ENCODE peak calls at places on chromosomes 5 and 9, in four cellular contexts. P is stimulated activated CD4-positive, alpha-beta T cell treated with anti-CD3 and anti-CD28 coated beads, Interleukin-1b, Interleukin-23, amount 100 ng/mL, for 4 hours; O is heart right ventricle; A is H7. I is an unnamed sample.

GRCh38 chr5:71662381-71662780 is 56.7 kb upstream of the CARTPT start:
- DNase-seq in P (no peak), O (no peak), A (no peak), I (no peak)

GRCh38 chr5:179148703-179149170 is 88.6 kb downstream of the ZNF354C start:
- DNase-seq in P (no peak), O (no peak), A (no peak), I (no peak)

GRCh38 chr5:111635151-111635945 is 121.6 kb downstream of the NREP start:
- DNase-seq in P (no peak), O (no peak), A (no peak), I (no peak)

GRCh38 chr5:94802450-94802849 is 184.0 kb downstream of the SLF1 start:
- DNase-seq in P (no peak), O (no peak), A (peak), I (no peak)

GRCh38 chr9:27665121-27665520 is 91.8 kb upstream of the C9orf72 start:
- DNase-seq in P (no peak), O (no peak), A (no peak), I (no peak)

GRCh38 chr5:167030500-167031120 is 1260.8 kb upstream of the WWC1 start:
- DNase-seq in P (no peak), O (no peak), A (peak), I (no peak)

GRCh38 chr5:56900858-56901578 is 8.4 kb upstream of the SETD9 start:
- DNase-seq in P (no peak), O (peak), A (peak), I (peak)

GRCh38 chr5:83368317-83368716 is 103.2 kb upstream of the VCAN start:
- DNase-seq in P (no peak), O (peak), A (no peak), I (peak)

GRCh38 chr9:35366627-35367026 is 123.3 kb upstream of the RUSC2 start:
- DNase-seq in P (no peak), O (no peak), A (no peak), I (no peak)

GRCh38 chr9:134315716-134316443 is 10.4 kb upstream of the RXRA start:
- DNase-seq in P (no peak), O (no peak), A (no peak), I (no peak)

GRCh38 chr9:129383415-129384088 is 205.5 kb upstream of the IER5L start:
- DNase-seq in P (peak), O (peak), A (peak), I (peak)

GRCh38 chr5:109836280-109836679 is 146.6 kb downstream of the MAN2A1 start:
- DNase-seq in P (no peak), O (no peak), A (peak), I (no peak)

GRCh38 chr5:174793684-174794328 is 69.4 kb downstream of the MSX2 start:
- DNase-seq in P (peak), O (peak), A (peak), I (no peak)

GRCh38 chr5:67244345-67244793 is 47.8 kb upstream of the CD180 start:
- DNase-seq in P (no peak), O (peak), A (no peak), I (no peak)

GRCh38 chr9:109652112-109652511 is 127.9 kb upstream of the PALM2AKAP2 start:
- DNase-seq in P (no peak), O (no peak), A (no peak), I (no peak)

GRCh38 chr5:57302643-57303042 is 128.8 kb downstream of the GPBP1 start:
- DNase-seq in P (no peak), O (no peak), A (no peak), I (peak)

GRCh38 chr5:93342563-93343061 is 238.4 kb downstream of the NR2F1-AS1 start:
- DNase-seq in P (no peak), O (no peak), A (no peak), I (no peak)